ENCODE peak calls at places on chromosomes 12 and 14, in four cellular contexts. U, G, L and O are unnamed samples. For H3K4me1, the result is how much of the 10 kb centered on the place peaks cover.

GRCh38 chr14:23437142-23438129 is 2.0 kb upstream of the MYH7 start:
- DNase-seq in G (no peak), U (no peak), L (no peak), O (no peak)

GRCh38 chr14:101932668-101933067 is 31.7 kb upstream of the DYNC1H1 start:
- DNase-seq in L (no peak), G (no peak), U (no peak), O (no peak)

GRCh38 chr14:22084393-22085281 is 411.0 kb upstream of the OR4E1 start:
- DNase-seq in U (peak), L (peak), G (peak), O (no peak)

GRCh38 chr14:103286968-103287850 is 46.8 kb upstream of the EIF5 start:
- DNase-seq in L (no peak), U (no peak), G (no peak), O (no peak)

GRCh38 chr12:89556976-89557375 is 31.1 kb upstream of the POC1B start:
- DNase-seq in L (peak), G (no peak), U (no peak), O (no peak)

GRCh38 chr14:95381726-95382125 is 62.0 kb upstream of the CLMN start:
- DNase-seq in L (no peak), U (no peak), G (no peak), O (no peak)

GRCh38 chr12:51381226-51382079 is 9.8 kb downstream of the GALNT6 start:
- DNase-seq in L (peak), U (no peak), G (no peak), O (no peak)

GRCh38 chr12:31005944-31006361 is 67.7 kb upstream of the DDX11 start:
- DNase-seq in L (peak), G (no peak), U (no peak), O (peak)

GRCh38 chr12:85004199-85004598 is 31.9 kb downstream of the TSPAN19 start:
- DNase-seq in U (no peak), L (no peak), G (no peak), O (no peak)

GRCh38 chr12:109759076-109759420 is 45.4 kb downstream of the FAM222A start:
- DNase-seq in U (no peak), G (no peak), L (no peak), O (no peak)

GRCh38 chr14:94601961-94602391 is 10.2 kb upstream of the SERPINA3 start:
- DNase-seq in U (no peak), L (peak), G (no peak), O (peak)

GRCh38 chr12:51980051-51980808 is 26.5 kb upstream of the TAMALIN start:
- DNase-seq in U (peak), G (peak), L (no peak), O (no peak)

GRCh38 chr12:116202433-116202832 is 75.1 kb downstream of the MED13L start:
- DNase-seq in L (peak), U (no peak), G (no peak), O (no peak)

GRCh38 chr14:37588667-37588955 is 6.4 kb downstream of the FOXA1 start:
- DNase-seq in U (no peak), L (no peak), G (no peak), O (no peak)

DNA sequence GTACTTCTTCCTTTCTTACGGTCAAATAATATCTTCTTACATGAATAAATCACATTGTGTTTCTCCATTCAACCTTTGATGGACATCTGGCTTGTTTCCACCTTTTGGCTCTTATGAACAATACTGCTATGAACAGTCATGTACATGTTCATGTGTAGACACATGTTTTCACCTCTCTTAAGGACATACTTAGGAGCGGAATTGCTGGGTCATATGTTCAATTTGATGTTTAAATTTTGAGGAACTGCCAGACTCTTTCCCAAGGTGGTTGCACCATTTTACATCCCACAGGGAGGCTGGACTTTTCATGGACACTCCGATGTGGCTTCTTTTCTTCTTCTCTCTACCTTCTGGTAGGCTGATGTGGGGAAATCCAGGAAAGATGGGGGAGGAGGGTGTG is 16.8 kb downstream of the LGMN start:
- DNase-seq in G (no peak), L (no peak), U (no peak), O (no peak)
- H3K4me1 ChIP-seq in G (under half), L (under half), U (under half), O (under half)

GRCh38 chr12:20491290-20491689 is 123.0 kb downstream of the PDE3A start:
- DNase-seq in U (no peak), L (no peak), G (no peak), O (no peak)
- H3K27ac ChIP-seq in U (no peak), L (no peak), G (no peak), O (no peak)

GRCh38 chr14:97274626-97275025 is 477.4 kb downstream of the VRK1 start:
- DNase-seq in L (no peak), U (peak), G (no peak), O (no peak)

GRCh38 chr14:97275276-97275675 is 478.1 kb downstream of the VRK1 start:
- DNase-seq in G (no peak), L (peak), U (no peak), O (peak)

GRCh38 chr14:97270308-97270707 is 473.1 kb downstream of the VRK1 start:
- DNase-seq in U (no peak), G (no peak), L (peak), O (no peak)

GRCh38 chr14:97276573-97276972 is 479.4 kb downstream of the VRK1 start:
- DNase-seq in L (no peak), U (no peak), G (no peak), O (no peak)

GRCh38 chr14:97273540-97273939 is 476.4 kb downstream of the VRK1 start:
- DNase-seq in L (no peak), U (no peak), G (no peak), O (no peak)
- TF ChIP-seq CTCF in L (no peak), U (no peak), G (no peak), O (no peak)

GRCh38 chr12:64687816-64688599 is 71.2 kb downstream of the GNS start:
- DNase-seq in G (no peak), U (no peak), L (peak), O (no peak)
- H3K4me1 ChIP-seq in G (under half), U (under half), L (under half), O (under half)

GRCh38 chr14:99316281-99317163 is 44.5 kb upstream of the BCL11B start:
- DNase-seq in L (no peak), U (no peak), G (no peak), O (no peak)
- H3K27ac ChIP-seq in L (no peak), U (no peak), G (no peak), O (no peak)

DNA sequence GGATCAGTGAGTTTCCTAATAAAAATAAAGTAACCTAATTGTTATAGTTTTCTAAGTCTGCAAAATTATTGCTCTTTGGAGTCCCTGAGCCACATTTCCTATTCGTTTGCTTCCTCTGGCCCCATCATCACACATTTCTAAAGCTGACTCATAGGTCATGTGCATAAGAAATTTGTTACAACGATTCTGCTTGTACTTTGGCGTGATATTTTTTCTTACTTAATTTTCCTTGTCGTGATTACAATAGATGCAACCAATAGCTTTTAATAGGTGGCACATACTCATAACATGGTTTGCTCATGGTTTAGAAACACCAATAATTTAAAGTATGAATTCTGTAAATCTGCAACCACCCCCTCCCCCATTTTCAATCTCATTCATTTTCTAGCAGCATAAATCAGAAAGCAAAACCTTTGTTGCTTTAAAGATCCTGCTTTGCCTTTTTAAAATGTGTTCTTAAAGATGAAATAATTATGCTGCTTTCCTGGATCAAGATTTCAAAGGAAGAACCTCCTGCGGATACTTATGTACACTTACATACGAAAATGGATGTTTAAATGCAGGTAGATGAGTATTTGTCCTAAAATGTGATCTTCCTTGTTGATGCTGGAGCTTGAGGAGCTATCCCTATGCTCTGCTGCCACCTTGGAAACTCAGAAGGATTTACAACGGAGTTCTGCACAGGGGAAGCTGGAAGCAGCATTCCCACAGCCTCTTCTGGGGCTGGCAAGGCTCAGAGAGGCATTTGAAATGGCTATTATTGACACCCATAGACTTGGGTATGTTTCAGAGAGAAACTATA is 1.7 kb upstream of the FLRT2 start:
- DNase-seq in L (peak), G (no peak), U (peak), O (peak)
- TF ChIP-seq CTCF in L (peak), G (no peak), U (peak), O (peak)

GRCh38 chr14:68968051-68968450 is 11.1 kb downstream of the ACTN1 start:
- DNase-seq in G (no peak), L (no peak), U (no peak), O (no peak)

GRCh38 chr14:68969278-68969677 is 9.8 kb downstream of the ACTN1 start:
- DNase-seq in U (no peak), G (no peak), L (no peak), O (no peak)

GRCh38 chr14:68967459-68967940 is 11.6 kb downstream of the ACTN1 start:
- DNase-seq in U (no peak), L (no peak), G (no peak), O (no peak)

GRCh38 chr14:68970096-68970612 is 8.9 kb downstream of the ACTN1 start:
- DNase-seq in L (no peak), U (no peak), G (no peak), O (no peak)

DNA sequence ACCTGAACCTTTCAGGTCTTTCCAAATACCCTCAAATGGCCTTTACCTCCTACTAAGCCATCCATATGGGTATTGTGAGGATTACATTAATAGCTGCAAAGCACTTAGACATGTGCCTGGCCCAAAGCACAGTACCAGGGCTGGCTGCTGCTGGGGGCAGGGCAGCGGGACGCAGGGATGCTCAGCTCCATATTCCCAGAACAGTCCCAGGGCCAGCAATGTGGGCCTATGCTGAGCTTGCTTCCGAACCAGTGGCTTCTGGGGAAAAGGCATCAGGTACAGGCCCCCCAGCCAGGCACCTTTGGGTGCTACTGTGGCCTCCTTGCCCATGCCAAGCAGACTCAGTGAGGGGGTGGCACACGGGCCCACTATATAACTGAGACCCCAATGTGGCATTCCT is 10.4 kb downstream of the ACTN1 start:
- DNase-seq in L (no peak), U (no peak), G (no peak), O (no peak)
- H3K4me1 ChIP-seq in L (half or more), U (under half), G (under half), O (under half)

DNA sequence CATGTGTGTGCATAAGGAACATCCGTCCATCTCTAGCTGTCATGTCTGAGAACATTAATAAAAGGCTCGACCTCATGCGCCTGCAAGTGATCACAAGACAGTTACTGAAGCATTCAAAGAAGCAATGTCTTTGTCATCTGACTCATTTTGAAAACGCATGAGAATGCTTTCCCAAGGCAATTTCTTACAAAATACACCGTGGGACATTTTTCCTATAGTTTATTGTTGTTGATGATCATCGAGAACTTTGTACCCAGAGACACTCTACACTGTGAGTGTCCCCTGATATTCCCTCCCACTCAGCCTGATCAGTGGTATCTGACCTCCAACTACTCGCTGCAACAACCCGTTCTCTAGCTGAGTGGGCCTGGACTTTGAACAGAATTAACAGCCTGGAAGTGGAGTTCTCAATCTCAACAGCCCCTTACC is 68.1 kb downstream of the ETV6 start:
- DNase-seq in L (peak), U (no peak), G (no peak), O (peak)
- H3K27ac ChIP-seq in L (peak), U (no peak), G (no peak), O (peak)